ENCODE peak calls at places on chromosomes 5 and 9, in nine cellular contexts. One of them, this sample, is unnamed.

GRCh38 chr9:16828335-16829281 is 41.9 kb downstream of the BNC2 start:
- DNase-seq in MM.1S: no peak
- DNase-seq in HCT116: no peak
- DNase-seq in SK-N-SH: peak; percentile 78
- DNase-seq in IMR-90: peak; percentile 78
- DNase-seq in neuronal stem cell: peak; percentile 79
- DNase-seq in fibroblast of lung: peak; percentile 70
- DNase-seq in GM23248: peak; percentile 65
- DNase-seq in mammary epithelial cell: no peak
- DNase-seq in this sample: no peak

GRCh38 chr5:133599600-133599999 is 12.7 kb downstream of the FSTL4 start:
- DNase-seq in neuronal stem cell: no peak
- DNase-seq in HCT116: no peak
- DNase-seq in SK-N-SH: no peak
- DNase-seq in MM.1S: no peak
- DNase-seq in IMR-90: no peak
- DNase-seq in mammary epithelial cell: no peak
- DNase-seq in fibroblast of lung: no peak
- DNase-seq in GM23248: no peak
- DNase-seq in this sample: no peak

GRCh38 chr5:152309926-152310450 is 95.1 kb downstream of the NMUR2 start:
- DNase-seq in neuronal stem cell: peak; percentile 8
- DNase-seq in GM23248: no peak
- DNase-seq in SK-N-SH: no peak
- DNase-seq in mammary epithelial cell: no peak
- DNase-seq in MM.1S: no peak
- DNase-seq in fibroblast of lung: no peak
- DNase-seq in HCT116: no peak
- DNase-seq in IMR-90: no peak
- DNase-seq in this sample: no peak

GRCh38 chr5:132103969-132104391 is 30.4 kb downstream of the CSF2 start:
- DNase-seq in HCT116: no peak
- DNase-seq in GM23248: peak; percentile 27
- DNase-seq in IMR-90: no peak
- DNase-seq in fibroblast of lung: no peak
- DNase-seq in neuronal stem cell: no peak
- DNase-seq in mammary epithelial cell: peak; percentile 37
- DNase-seq in SK-N-SH: no peak
- DNase-seq in MM.1S: peak; percentile 67
- DNase-seq in this sample: peak; percentile 23

GRCh38 chr5:135094339-135095051 is 60.5 kb upstream of the PITX1 start:
- DNase-seq in HCT116: no peak
- DNase-seq in fibroblast of lung: no peak
- DNase-seq in MM.1S: no peak
- DNase-seq in mammary epithelial cell: no peak
- DNase-seq in IMR-90: no peak
- DNase-seq in GM23248: no peak
- DNase-seq in SK-N-SH: no peak
- DNase-seq in neuronal stem cell: no peak
- DNase-seq in this sample: no peak

GRCh38 chr9:130884542-130885421 is 11.8 kb downstream of the QRFP start:
- DNase-seq in mammary epithelial cell: no peak
- DNase-seq in SK-N-SH: no peak
- DNase-seq in HCT116: no peak
- DNase-seq in GM23248: no peak
- DNase-seq in MM.1S: no peak
- DNase-seq in neuronal stem cell: no peak
- DNase-seq in fibroblast of lung: no peak
- DNase-seq in IMR-90: no peak
- DNase-seq in this sample: no peak

GRCh38 chr5:150600951-150601773 is 39.3 kb upstream of the SYNPO start:
- DNase-seq in GM23248: peak; percentile 48
- DNase-seq in mammary epithelial cell: peak; percentile 18
- DNase-seq in neuronal stem cell: no peak
- DNase-seq in HCT116: no peak
- DNase-seq in SK-N-SH: peak; percentile 91
- DNase-seq in IMR-90: no peak
- DNase-seq in MM.1S: no peak
- DNase-seq in fibroblast of lung: peak; percentile 32
- DNase-seq in this sample: no peak

GRCh38 chr9:88076286-88077070 is 61.8 kb downstream of the SPATA31C2 start:
- DNase-seq in HCT116: peak; percentile 63
- DNase-seq in neuronal stem cell: peak; percentile 54
- DNase-seq in SK-N-SH: peak; percentile 91
- DNase-seq in fibroblast of lung: peak; percentile 90
- DNase-seq in IMR-90: peak; percentile 55
- DNase-seq in MM.1S: peak; percentile 39
- DNase-seq in GM23248: peak; percentile 83
- DNase-seq in mammary epithelial cell: peak; percentile 95
- DNase-seq in this sample: no peak

GRCh38 chr5:180352116-180352975 is 790 bp downstream of the GFPT2 start:
- DNase-seq in SK-N-SH: peak; percentile 70
- DNase-seq in GM23248: peak; percentile 71
- DNase-seq in MM.1S: no peak
- DNase-seq in fibroblast of lung: peak; percentile 23
- DNase-seq in neuronal stem cell: peak; percentile 47
- DNase-seq in IMR-90: no peak
- DNase-seq in HCT116: no peak
- DNase-seq in mammary epithelial cell: no peak
- DNase-seq in this sample: no peak

GRCh38 chr5:52282647-52283046 is 505.1 kb upstream of the ITGA1 start:
- DNase-seq in neuronal stem cell: no peak
- DNase-seq in fibroblast of lung: no peak
- DNase-seq in HCT116: no peak
- DNase-seq in SK-N-SH: no peak
- DNase-seq in IMR-90: no peak
- DNase-seq in GM23248: no peak
- DNase-seq in MM.1S: peak; percentile 43
- DNase-seq in mammary epithelial cell: no peak
- DNase-seq in this sample: no peak

GRCh38 chr5:148541054-148541835 is 113.1 kb downstream of the HTR4 start:
- DNase-seq in mammary epithelial cell: peak; percentile 27
- DNase-seq in fibroblast of lung: no peak
- DNase-seq in neuronal stem cell: no peak
- DNase-seq in GM23248: no peak
- DNase-seq in HCT116: no peak
- DNase-seq in IMR-90: no peak
- DNase-seq in MM.1S: peak; percentile 61
- DNase-seq in SK-N-SH: no peak
- DNase-seq in this sample: no peak

GRCh38 chr9:111833941-111834340 is 39.2 kb upstream of the SHOC1 start:
- DNase-seq in IMR-90: peak; percentile 77
- DNase-seq in SK-N-SH: no peak
- DNase-seq in mammary epithelial cell: peak; percentile 72
- DNase-seq in neuronal stem cell: no peak
- DNase-seq in fibroblast of lung: peak; percentile 60
- DNase-seq in HCT116: no peak
- DNase-seq in MM.1S: no peak
- DNase-seq in GM23248: peak; percentile 53
- DNase-seq in this sample: no peak

GRCh38 chr5:144249755-144250464 is 79.2 kb downstream of the KCTD16 start:
- DNase-seq in SK-N-SH: no peak
- DNase-seq in HCT116: no peak
- DNase-seq in mammary epithelial cell: no peak
- DNase-seq in GM23248: no peak
- DNase-seq in neuronal stem cell: no peak
- DNase-seq in MM.1S: no peak
- DNase-seq in IMR-90: no peak
- DNase-seq in fibroblast of lung: no peak
- DNase-seq in this sample: peak; percentile 58

GRCh38 chr9:21070171-21070571 is 7.6 kb downstream of the IFNB1 start:
- DNase-seq in mammary epithelial cell: peak; percentile 74
- DNase-seq in SK-N-SH: no peak
- DNase-seq in fibroblast of lung: peak; percentile 98
- DNase-seq in IMR-90: peak; percentile 98
- DNase-seq in neuronal stem cell: no peak
- DNase-seq in GM23248: peak; percentile 95
- DNase-seq in MM.1S: no peak
- DNase-seq in HCT116: peak; percentile 16
- DNase-seq in this sample: no peak

GRCh38 chr5:66987126-66987525 is 209.5 kb downstream of the CD180 start:
- DNase-seq in IMR-90: peak; percentile 68
- DNase-seq in mammary epithelial cell: no peak
- DNase-seq in HCT116: no peak
- DNase-seq in neuronal stem cell: no peak
- DNase-seq in MM.1S: no peak
- DNase-seq in fibroblast of lung: peak; percentile 45
- DNase-seq in GM23248: peak; percentile 69
- DNase-seq in SK-N-SH: no peak
- DNase-seq in this sample: no peak

GRCh38 chr9:37974506-37975173 is 70.7 kb upstream of the SLC25A51 start:
- DNase-seq in mammary epithelial cell: no peak
- DNase-seq in SK-N-SH: no peak
- DNase-seq in fibroblast of lung: peak; percentile 88
- DNase-seq in GM23248: peak; percentile 79
- DNase-seq in MM.1S: no peak
- DNase-seq in HCT116: no peak
- DNase-seq in IMR-90: no peak
- DNase-seq in neuronal stem cell: no peak
- DNase-seq in this sample: no peak

GRCh38 chr5:97422678-97423077 is 239.6 kb upstream of the RIOK2 start:
- DNase-seq in neuronal stem cell: no peak
- DNase-seq in SK-N-SH: no peak
- DNase-seq in MM.1S: no peak
- DNase-seq in mammary epithelial cell: no peak
- DNase-seq in IMR-90: peak; percentile 42
- DNase-seq in fibroblast of lung: peak; percentile 6
- DNase-seq in HCT116: no peak
- DNase-seq in GM23248: no peak
- DNase-seq in this sample: no peak

GRCh38 chr9:134533850-134534585 is 107.6 kb upstream of the COL5A1 start:
- DNase-seq in MM.1S: no peak
- DNase-seq in neuronal stem cell: no peak
- DNase-seq in HCT116: no peak
- DNase-seq in IMR-90: peak; percentile 25
- DNase-seq in mammary epithelial cell: no peak
- DNase-seq in SK-N-SH: no peak
- DNase-seq in GM23248: no peak
- DNase-seq in fibroblast of lung: peak; percentile 84
- DNase-seq in this sample: no peak

GRCh38 chr5:168328804-168329203 is 37.4 kb downstream of the WWC1 start:
- DNase-seq in MM.1S: peak; percentile 96
- DNase-seq in mammary epithelial cell: no peak
- DNase-seq in IMR-90: peak; percentile 56
- DNase-seq in neuronal stem cell: no peak
- DNase-seq in fibroblast of lung: no peak
- DNase-seq in HCT116: no peak
- DNase-seq in SK-N-SH: no peak
- DNase-seq in GM23248: no peak
- DNase-seq in this sample: no peak

GRCh38 chr5:109327572-109327971 is 82.2 kb downstream of the PJA2 start:
- DNase-seq in GM23248: no peak
- DNase-seq in IMR-90: no peak
- DNase-seq in HCT116: no peak
- DNase-seq in SK-N-SH: no peak
- DNase-seq in neuronal stem cell: peak; percentile 15
- DNase-seq in MM.1S: no peak
- DNase-seq in mammary epithelial cell: no peak
- DNase-seq in fibroblast of lung: no peak
- DNase-seq in this sample: no peak
- H3K27ac ChIP-seq in GM23248: no peak overlapping the region
- H3K27ac ChIP-seq in IMR-90: no peak overlapping the region
- H3K27ac ChIP-seq in HCT116: no peak overlapping the region
- H3K27ac ChIP-seq in SK-N-SH: no peak overlapping the region
- H3K27ac ChIP-seq in neuronal stem cell: no peak overlapping the region
- H3K27ac ChIP-seq in MM.1S: no peak overlapping the region
- H3K27ac ChIP-seq in mammary epithelial cell: no peak overlapping the region
- H3K27ac ChIP-seq in fibroblast of lung: no peak overlapping the region
- H3K27ac ChIP-seq in this sample: no peak overlapping the region

DNA sequence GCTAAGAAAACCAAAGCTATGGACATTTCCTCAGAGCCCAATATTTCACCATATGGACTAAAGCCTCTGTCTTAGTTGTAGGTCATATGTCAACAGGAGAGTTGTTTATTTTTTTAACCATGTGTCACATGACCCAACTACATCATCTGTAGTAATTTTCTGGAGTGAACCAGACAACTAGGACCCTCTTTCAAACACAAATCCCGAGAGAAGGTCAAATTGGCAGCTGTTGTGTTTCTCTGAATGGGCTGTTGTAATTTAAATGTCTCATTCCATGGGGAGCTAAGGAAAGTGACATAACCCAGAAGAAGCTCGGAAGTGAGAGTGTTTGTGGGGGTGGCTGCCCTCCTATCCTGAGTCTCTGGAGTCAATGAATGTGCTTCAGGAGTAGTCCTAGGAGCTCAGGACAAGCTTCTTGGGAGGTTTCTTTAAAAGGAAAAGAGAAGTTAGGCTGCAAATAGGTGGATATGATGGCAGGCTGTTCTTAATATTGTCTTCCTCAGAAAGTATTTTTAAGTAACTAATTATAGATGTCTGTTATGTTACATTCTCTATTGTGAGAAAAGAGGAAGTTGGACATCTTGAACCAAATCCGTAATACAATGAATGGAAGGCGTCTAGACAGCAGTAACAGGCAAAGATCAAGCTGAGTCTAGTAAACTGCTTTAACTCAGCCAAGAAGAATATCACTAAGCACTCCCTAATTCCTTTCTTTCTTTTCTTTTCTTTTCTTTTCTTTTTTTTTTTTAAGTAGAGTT is 50.1 kb downstream of the TMEM167A start:
- DNase-seq in mammary epithelial cell: no peak
- DNase-seq in neuronal stem cell: peak; percentile 21
- DNase-seq in fibroblast of lung: no peak
- DNase-seq in GM23248: no peak
- DNase-seq in SK-N-SH: no peak
- DNase-seq in MM.1S: peak; percentile 15
- DNase-seq in IMR-90: peak; percentile 5
- DNase-seq in HCT116: no peak
- DNase-seq in this sample: no peak
- H3K9ac ChIP-seq in mammary epithelial cell: no peak overlapping the region
- H3K9ac ChIP-seq in neuronal stem cell: no peak overlapping the region
- H3K9ac ChIP-seq in fibroblast of lung: no peak overlapping the region
- H3K9ac ChIP-seq in GM23248: no peak overlapping the region
- H3K9ac ChIP-seq in SK-N-SH: no peak overlapping the region
- H3K9ac ChIP-seq in MM.1S: no peak overlapping the region
- H3K9ac ChIP-seq in IMR-90: no peak overlapping the region
- H3K9ac ChIP-seq in HCT116: no peak overlapping the region
- H3K9ac ChIP-seq in this sample: no peak overlapping the region

DNA sequence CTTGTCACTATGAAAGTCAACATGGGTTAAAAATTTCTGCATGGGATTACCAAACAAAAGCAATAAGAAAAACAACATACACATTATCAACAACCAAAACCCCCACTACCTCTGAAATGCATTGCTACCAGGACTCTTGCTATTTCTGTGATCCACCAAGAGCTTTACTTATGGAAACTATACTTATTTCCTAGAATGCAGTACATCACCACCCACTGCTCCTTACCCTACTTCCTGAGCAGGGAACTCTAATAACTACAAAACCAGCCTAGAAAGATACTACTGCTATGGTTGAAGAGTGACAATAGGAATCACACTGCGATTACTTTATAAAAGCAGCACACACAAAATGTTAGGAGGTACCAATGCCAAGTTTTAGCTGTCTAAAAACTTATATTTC is 22.2 kb downstream of the LURAP1L start:
- DNase-seq in mammary epithelial cell: no peak
- DNase-seq in SK-N-SH: no peak
- DNase-seq in GM23248: no peak
- DNase-seq in IMR-90: no peak
- DNase-seq in fibroblast of lung: no peak
- DNase-seq in MM.1S: no peak
- DNase-seq in HCT116: no peak
- DNase-seq in neuronal stem cell: no peak
- DNase-seq in this sample: no peak
- H3K4me2 ChIP-seq in mammary epithelial cell: no peak overlapping the region
- H3K4me2 ChIP-seq in SK-N-SH: no peak overlapping the region
- H3K4me2 ChIP-seq in GM23248: no peak overlapping the region
- H3K4me2 ChIP-seq in IMR-90: no peak overlapping the region
- H3K4me2 ChIP-seq in fibroblast of lung: no peak overlapping the region
- H3K4me2 ChIP-seq in MM.1S: no peak overlapping the region
- H3K4me2 ChIP-seq in HCT116: no peak overlapping the region
- H3K4me2 ChIP-seq in neuronal stem cell: no peak overlapping the region
- H3K4me2 ChIP-seq in this sample: no peak overlapping the region

GRCh38 chr5:6081727-6082210 is 296.6 kb downstream of the MED10 start:
- DNase-seq in neuronal stem cell: no peak
- DNase-seq in mammary epithelial cell: no peak
- DNase-seq in MM.1S: no peak
- DNase-seq in SK-N-SH: no peak
- DNase-seq in IMR-90: no peak
- DNase-seq in GM23248: no peak
- DNase-seq in fibroblast of lung: no peak
- DNase-seq in HCT116: no peak
- DNase-seq in this sample: no peak
- H3K27ac ChIP-seq in neuronal stem cell: no peak overlapping the region
- H3K27ac ChIP-seq in mammary epithelial cell: no peak overlapping the region
- H3K27ac ChIP-seq in MM.1S: no peak overlapping the region
- H3K27ac ChIP-seq in SK-N-SH: no peak overlapping the region
- H3K27ac ChIP-seq in IMR-90: no peak overlapping the region
- H3K27ac ChIP-seq in GM23248: no peak overlapping the region
- H3K27ac ChIP-seq in fibroblast of lung: no peak overlapping the region
- H3K27ac ChIP-seq in HCT116: no peak overlapping the region
- H3K27ac ChIP-seq in this sample: no peak overlapping the region

This sample was measured in Karpas-422.